ENCODE peak calls at places on chromosomes 12 and 14, in eight cellular contexts. S is effector CD4-positive, alpha-beta T cell; Z is NCI-H1417; Y is NCI-H2081; E is ELR; D is fibroblast of the aortic adventitia; C is A549; H is Peyer's patch. R is an unnamed sample.

GRCh38 chr12:124359671-124360581 is 65.0 kb downstream of the RFLNA start:
- DNase-seq in D (peak; percentile 57), Z (peak; percentile 44), C (no peak), H (no peak), E (no peak), Y (peak; percentile 81), S (no peak), R (peak; percentile 67)

GRCh38 chr14:30443368-30444007 is 115.5 kb upstream of the G2E3 start:
- DNase-seq in E (peak; percentile 46), D (peak; percentile 70), Z (peak; percentile 34), Y (peak; percentile 60), S (no peak), H (no peak), C (peak; percentile 3), R (no peak)

GRCh38 chr12:64618953-64619590 is 8.8 kb downstream of the RASSF3 start:
- DNase-seq in D (peak; percentile 77), E (peak; percentile 27), H (no peak), C (no peak), S (no peak), Y (no peak), Z (no peak), R (no peak)

GRCh38 chr12:21413369-21414277 is 23.8 kb upstream of the PYROXD1 start:
- DNase-seq in E (no peak), H (no peak), Y (no peak), Z (no peak), C (peak; percentile 24), D (no peak), S (no peak), R (no peak)

GRCh38 chr12:26870491-26871419 is 37.8 kb upstream of the ITPR2 start:
- DNase-seq in H (no peak), D (peak; percentile 93), C (no peak), E (peak; percentile 26), S (no peak), Z (peak; percentile 73), Y (no peak), R (peak; percentile 32)

GRCh38 chr12:109697877-109698468 is 15.7 kb upstream of the FAM222A start:
- DNase-seq in H (no peak), E (no peak), Z (no peak), Y (no peak), D (no peak), S (no peak), C (no peak), R (no peak)

GRCh38 chr12:6083606-6084005 is 40.9 kb downstream of the VWF start:
- DNase-seq in H (no peak), D (no peak), Y (no peak), Z (no peak), S (no peak), C (no peak), E (no peak), R (no peak)

GRCh38 chr12:31387466-31387865 is 61.5 kb upstream of the SINHCAF start:
- DNase-seq in Z (no peak), C (no peak), H (no peak), S (no peak), E (no peak), Y (no peak), D (peak; percentile 16), R (no peak)

GRCh38 chr12:108640802-108641445 is 7.2 kb upstream of the SELPLG start:
- DNase-seq in E (peak; percentile 53), H (no peak), Y (no peak), Z (peak; percentile 82), C (no peak), D (peak; percentile 64), S (no peak), R (peak; percentile 63)

GRCh38 chr14:68780358-68781160 is 12.3 kb downstream of the ZFP36L1 start:
- DNase-seq in H (no peak), C (no peak), Y (no peak), D (peak; percentile 79), E (peak; percentile 65), Z (no peak), S (no peak), R (peak; percentile 84)

GRCh38 chr12:93572712-93573551 is 457 bp downstream of the SOCS2 start:
- DNase-seq in S (no peak), Y (no peak), E (peak; percentile 67), C (no peak), D (peak; percentile 22), H (no peak), Z (no peak), R (peak; percentile 49)

GRCh38 chr12:26226629-26227375 is 31.4 kb downstream of the SSPN start:
- DNase-seq in S (no peak), C (no peak), Y (no peak), H (no peak), E (peak; percentile 46), Z (no peak), D (no peak), R (peak; percentile 67)

GRCh38 chr14:93430889-93431670 is at the start of gene UNC79:
- DNase-seq in C (no peak), E (no peak), Z (peak; percentile 93), H (no peak), S (no peak), Y (peak; percentile 89), D (peak; percentile 1), R (no peak)

GRCh38 chr14:74314576-74314975 is 11.8 kb upstream of the ABCD4 start:
- DNase-seq in S (no peak), D (no peak), E (no peak), Y (no peak), C (no peak), Z (no peak), H (no peak), R (no peak)

GRCh38 chr12:62799126-62799736 is 135.7 kb downstream of the PPM1H start:
- DNase-seq in D (peak; percentile 85), E (peak; percentile 83), Y (peak; percentile 82), S (peak; percentile 43), Z (peak; percentile 89), C (peak; percentile 60), H (peak; percentile 47), R (no peak)

GRCh38 chr12:121356657-121357056 is 4.4 kb upstream of the ANAPC5 start:
- DNase-seq in S (no peak), C (no peak), Z (no peak), D (no peak), Y (no peak), E (no peak), H (no peak), R (no peak)

GRCh38 chr12:120466560-120467315 is 2.8 kb downstream of the SRSF9 start:
- DNase-seq in H (peak; percentile 24), D (peak; percentile 58), S (no peak), Y (peak; percentile 26), C (no peak), Z (no peak), E (peak; percentile 66), R (peak; percentile 45)

GRCh38 chr14:91315844-91316267 is 71.4 kb upstream of the GPR68 start:
- DNase-seq in Z (no peak), E (peak; percentile 13), S (peak; percentile 80), H (peak; percentile 86), D (no peak), C (no peak), Y (no peak), R (peak; percentile 86)

R was measured in mucosa of descending colon.